ENCODE peak calls at places on chromosomes 4 and X, in ten cellular contexts. T is fibroblast of lung; S is body of pancreas; M is CD8-positive, alpha-beta memory T cell; J is hepatocyte; X is GM23248; R is neural progenitor cell; L is upper lobe of right lung; Z is CD8-positive, alpha-beta T cell; G is transverse colon. Q is an unnamed sample.

GRCh38 chrX:42375080-42375479 is 402.9 kb downstream of the PPP1R2C start:
- DNase-seq in X (no peak), T (no peak), J (peak), R (no peak), G (no peak), M (no peak), L (no peak), Z (no peak), S (no peak), Q (no peak)

GRCh38 chr4:21385706-21386105 is 562.9 kb downstream of the KCNIP4 start:
- DNase-seq in R (no peak), J (no peak), S (no peak), G (no peak), X (no peak), L (no peak), T (no peak), M (no peak), Z (no peak), Q (no peak)

GRCh38 chr4:118032691-118033090 is 1.6 kb upstream of the NDST3 start:
- DNase-seq in Z (no peak), S (no peak), G (no peak), J (peak), M (no peak), T (peak), R (no peak), L (no peak), X (no peak), Q (no peak)

GRCh38 chr4:82797048-82797590 is 1.5 kb downstream of the SCD5 start:
- DNase-seq in R (peak), G (no peak), S (peak), T (no peak), X (peak), L (no peak), J (no peak), Z (no peak), M (no peak), Q (no peak)

GRCh38 chr4:122831515-122832196 is 5.0 kb downstream of the FGF2 start:
- DNase-seq in S (no peak), Z (no peak), X (peak), J (no peak), T (peak), L (no peak), M (no peak), R (no peak), G (no peak), Q (no peak)

GRCh38 chrX:27915617-27916016 is 65.6 kb downstream of the DCAF8L1 start:
- DNase-seq in G (no peak), Z (no peak), M (no peak), L (no peak), S (no peak), R (no peak), X (no peak), T (peak), J (no peak), Q (no peak)

GRCh38 chrX:118100091-118100490 is 16.5 kb downstream of the KLHL13 start:
- DNase-seq in G (no peak), Z (no peak), T (no peak), J (no peak), R (no peak), L (no peak), S (no peak), M (no peak), X (no peak), Q (no peak)

GRCh38 chr4:138405439-138405838 is 163.3 kb upstream of the SLC7A11 start:
- DNase-seq in R (no peak), J (peak), S (no peak), G (no peak), M (no peak), X (peak), L (no peak), Z (no peak), T (peak), Q (no peak)

GRCh38 chrX:134734343-134735001 is 76.2 kb upstream of the PLAC1 start:
- DNase-seq in L (no peak), S (no peak), M (no peak), J (no peak), R (no peak), X (no peak), T (peak), G (no peak), Z (no peak), Q (no peak)

GRCh38 chrX:43176686-43177085 is 398.7 kb upstream of the PPP1R2C start:
- DNase-seq in S (no peak), M (no peak), T (no peak), Z (no peak), J (no peak), L (no peak), G (no peak), R (no peak), X (no peak), Q (no peak)

GRCh38 chrX:101931104-101931493 is 728 bp downstream of the ZMAT1 start:
- DNase-seq in S (no peak), Z (no peak), M (no peak), G (no peak), R (peak), T (no peak), X (no peak), J (no peak), L (no peak), Q (no peak)

GRCh38 chr4:73609688-73610087 is 10.5 kb downstream of the RASSF6 start:
- DNase-seq in S (no peak), R (no peak), X (no peak), J (peak), G (no peak), T (peak), L (no peak), Z (no peak), M (no peak), Q (peak)

GRCh38 chrX:71170660-71171059 is 26.0 kb downstream of the NLGN3 start:
- DNase-seq in X (no peak), M (no peak), S (no peak), T (no peak), L (no peak), G (no peak), Z (no peak), R (no peak), J (no peak), Q (no peak)

GRCh38 chr4:173466101-173466500 is 63.9 kb downstream of the HAND2 start:
- DNase-seq in R (no peak), Z (no peak), X (no peak), M (no peak), S (no peak), T (peak), J (no peak), G (no peak), L (no peak), Q (no peak)
- H3K27ac ChIP-seq in R (no peak), Z (no peak), X (no peak), M (no peak), S (no peak), T (no peak), J (no peak), G (no peak), L (no peak), Q (no peak)

GRCh38 chrX:137566746-137567473 is 983 bp downstream of the ZIC3 start:
- DNase-seq in Z (no peak), J (no peak), L (no peak), R (peak), S (no peak), M (no peak), T (no peak), X (peak), G (no peak), Q (no peak)
- H3K4me3 ChIP-seq in Z (peak), J (no peak), L (no peak), R (peak), S (no peak), M (no peak), T (no peak), X (no peak), G (no peak), Q (no peak)

GRCh38 chr4:184400891-184401290 is 73.5 kb downstream of the IRF2 start:
- DNase-seq in T (peak), S (no peak), G (no peak), X (no peak), J (no peak), Z (no peak), L (no peak), M (no peak), R (no peak), Q (no peak)
- H3K27ac ChIP-seq in T (peak), S (no peak), G (no peak), X (peak), J (no peak), Z (no peak), L (no peak), M (no peak), R (peak), Q (peak)

DNA sequence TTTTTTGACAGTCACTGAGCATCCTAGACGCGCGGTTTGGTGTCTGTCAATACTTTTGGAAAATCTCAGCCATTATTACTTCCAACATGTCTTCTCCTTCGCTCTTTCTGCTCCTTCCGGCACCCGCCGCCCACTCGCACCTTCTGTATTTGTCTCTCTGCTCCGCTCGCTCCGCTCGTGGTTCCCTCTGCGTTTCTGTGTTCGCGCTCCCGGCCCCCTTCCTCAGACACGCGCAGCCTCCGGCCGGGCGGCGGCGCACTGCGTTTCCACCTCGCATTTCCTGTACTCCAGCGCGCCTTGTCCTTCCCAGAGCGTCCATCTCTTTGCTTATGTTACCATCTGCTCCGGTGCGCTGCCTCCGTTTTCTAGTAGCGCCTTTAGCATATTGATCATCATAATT is 21.1 kb downstream of the PDE6B start:
- DNase-seq in L (no peak), M (no peak), T (no peak), S (no peak), J (no peak), X (no peak), G (no peak), R (no peak), Z (no peak), Q (no peak)
- H3K4me3 ChIP-seq in L (no peak), M (peak), T (no peak), S (no peak), J (no peak), X (no peak), G (no peak), R (no peak), Z (no peak), Q (no peak)